ENCODE peak calls at places on chromosomes 13 and 19, in five cellular contexts. S is lower leg skin, I is Peyer's patch, N is HCT116, V is tibial nerve. U is an unnamed sample.
A peak's percentile ranks its signal among the peaks of the same experiment; 100 is the strongest.

GRCh38 chr13:41668130-41668757 is 210.9 kb downstream of the RGCC start:
- DNase-seq in S (peak; percentile 63), I (no peak), N (peak; percentile 86), V (peak; percentile 70), U (peak; percentile 7)

GRCh38 chr13:71865858-71866172 is 1.2 kb downstream of the DACH1 start:
- DNase-seq in S (no peak), I (no peak), N (no peak), V (no peak), U (no peak)

GRCh38 chr13:94646904-94647303 is 45.2 kb downstream of the GPR180 start:
- DNase-seq in S (no peak), I (no peak), N (no peak), V (no peak), U (no peak)

GRCh38 chr13:24149306-24150032 is 11.1 kb upstream of the SPATA13 start:
- DNase-seq in S (no peak), I (no peak), N (no peak), V (no peak), U (no peak)

GRCh38 chr13:44309771-44310767 is 63.6 kb upstream of the SERP2 start:
- DNase-seq in S (peak; percentile 61), I (no peak), N (no peak), V (no peak), U (no peak)

GRCh38 chr19:6056801-6057650 is 53.3 kb downstream of the RFX2 start:
- DNase-seq in S (peak; percentile 91), I (peak; percentile 80), N (no peak), V (peak; percentile 80), U (peak; percentile 61)

GRCh38 chr13:94666065-94666464 is 46.3 kb downstream of the SOX21 start:
- DNase-seq in S (no peak), I (no peak), N (no peak), V (no peak), U (no peak)

GRCh38 chr19:13215572-13216380 is 65.6 kb downstream of the IER2 start:
- DNase-seq in S (no peak), I (no peak), N (no peak), V (no peak), U (no peak)

GRCh38 chr19:46736544-46737274 is 9.1 kb upstream of the FKRP start:
- DNase-seq in S (no peak), I (no peak), N (no peak), V (no peak), U (no peak)

GRCh38 chr13:77422724-77423123 is 95.8 kb upstream of the MYCBP2 start:
- DNase-seq in S (no peak), I (no peak), N (no peak), V (no peak), U (no peak)

GRCh38 chr19:14686411-14686810 is 3.4 kb upstream of the ZNF333 start:
- DNase-seq in S (no peak), I (no peak), N (peak; percentile 29), V (no peak), U (no peak)

GRCh38 chr19:30693179-30693578 is 321.0 kb downstream of the ZNF536 start:
- DNase-seq in S (no peak), I (no peak), N (no peak), V (no peak), U (no peak)

GRCh38 chr13:26540319-26540718 is 17.2 kb upstream of the WASF3 start:
- DNase-seq in S (no peak), I (no peak), N (no peak), V (no peak), U (no peak)

GRCh38 chr19:32387701-32388392 is 17.7 kb upstream of the DPY19L3 start:
- DNase-seq in S (no peak), I (peak; percentile 62), N (no peak), V (no peak), U (peak; percentile 20)

GRCh38 chr19:10068205-10068604 is 17.9 kb upstream of the SHFL start:
- DNase-seq in S (no peak), I (no peak), N (no peak), V (no peak), U (no peak)

GRCh38 chr13:59774511-59774911 is 389.2 kb downstream of the DIAPH3 start:
- DNase-seq in S (no peak), I (no peak), N (no peak), V (no peak), U (no peak)

GRCh38 chr13:51425410-51426042 is 27.3 kb downstream of the INTS6 start:
- DNase-seq in S (no peak), I (no peak), N (no peak), V (no peak), U (no peak)

GRCh38 chr19:6414793-6415591 is 9.6 kb downstream of the KHSRP start:
- DNase-seq in S (no peak), I (no peak), N (no peak), V (no peak), U (no peak)

GRCh38 chr19:44585371-44586141 is 27.8 kb upstream of the IGSF23 start:
- DNase-seq in S (no peak), I (no peak), N (no peak), V (no peak), U (no peak)

GRCh38 chr19:49438261-49438660 is 3.1 kb downstream of the SLC17A7 start:
- DNase-seq in S (no peak), I (no peak), N (no peak), V (no peak), U (no peak)

GRCh38 chr13:102699419-102699961 is 4.6 kb upstream of the METTL21C start:
- DNase-seq in S (no peak), I (no peak), N (no peak), V (no peak), U (no peak)

GRCh38 chr19:55546822-55547614 is 1.7 kb upstream of the SBK3 start:
- DNase-seq in S (peak; percentile 51), I (no peak), N (no peak), V (peak; percentile 48), U (peak; percentile 95)

GRCh38 chr19:46601318-46602224 is at the start of gene CALM3:
- DNase-seq in S (no peak), I (peak; percentile 59), N (no peak), V (no peak), U (no peak)

GRCh38 chr13:24038405-24038804 is 122.1 kb upstream of the SPATA13 start:
- DNase-seq in S (no peak), I (no peak), N (no peak), V (no peak), U (no peak)

GRCh38 chr19:27890696-27891095 is 1322.3 kb downstream of the UQCRFS1 start:
- DNase-seq in S (no peak), I (no peak), N (no peak), V (no peak), U (no peak)

GRCh38 chr19:50817941-50818858 is 5.4 kb downstream of the KLK1 start:
- DNase-seq in S (no peak), I (peak; percentile 87), N (peak; percentile 48), V (no peak), U (peak; percentile 63)

GRCh38 chr19:29872224-29872731 is 60.5 kb downstream of the CCNE1 start:
- DNase-seq in S (no peak), I (no peak), N (no peak), V (no peak), U (no peak)

GRCh38 chr13:36323951-36324566 is 22.1 kb downstream of the SPART start:
- DNase-seq in S (no peak), I (no peak), N (no peak), V (no peak), U (no peak)

GRCh38 chr13:90800082-90800746 is 547.3 kb upstream of the MIR17HG start:
- DNase-seq in S (peak; percentile 36), I (no peak), N (no peak), V (peak; percentile 61), U (no peak)

GRCh38 chr19:30070970-30071632 is 129.1 kb downstream of the URI1 start:
- DNase-seq in S (no peak), I (peak; percentile 40), N (no peak), V (no peak), U (no peak)

GRCh38 chr13:72495681-72496080 is 231.7 kb downstream of the MZT1 start:
- DNase-seq in S (no peak), I (no peak), N (no peak), V (no peak), U (no peak)

GRCh38 chr19:48043675-48044258 is at the start of gene CABP5:
- DNase-seq in S (no peak), I (no peak), N (no peak), V (no peak), U (no peak)

GRCh38 chr13:42478531-42479156 is 95.3 kb upstream of the TNFSF11 start:
- DNase-seq in S (no peak), I (no peak), N (peak; percentile 10), V (no peak), U (no peak)

GRCh38 chr13:100675660-100676129 is 1.1 kb upstream of the TMTC4 start:
- DNase-seq in S (no peak), I (no peak), N (no peak), V (no peak), U (no peak)

GRCh38 chr19:1211494-1212234 is 6.1 kb downstream of the STK11 start:
- DNase-seq in S (no peak), I (no peak), N (no peak), V (no peak), U (no peak)

GRCh38 chr19:1206063-1206732 is 620 bp downstream of the STK11 start:
- DNase-seq in S (no peak), I (peak; percentile 60), N (no peak), V (no peak), U (no peak)

GRCh38 chr19:1205114-1206062 is at the start of gene STK11:
- DNase-seq in S (peak; percentile 98), I (peak; percentile 100), N (peak; percentile 89), V (peak; percentile 98), U (peak; percentile 98)

GRCh38 chr19:1210227-1210538 is 4.6 kb downstream of the STK11 start:
- DNase-seq in S (no peak), I (no peak), N (no peak), V (no peak), U (no peak)

GRCh38 chr19:1206733-1207301 is 1.2 kb downstream of the STK11 start:
- DNase-seq in S (no peak), I (no peak), N (no peak), V (no peak), U (no peak)
- TF ChIP-seq POLR2A in S (no peak), I (no peak), N (no peak), V (no peak), U (no peak)

GRCh38 chr19:4096049-4096892 is 27.7 kb downstream of the MAP2K2 start:
- DNase-seq in S (no peak), I (peak; percentile 89), N (no peak), V (no peak), U (no peak)
- TF ChIP-seq POLR2A in S (no peak), I (no peak), N (no peak), V (no peak), U (no peak)

GRCh38 chr13:46152627-46153328 is 29.2 kb downstream of the LCP1 start:
- DNase-seq in S (no peak), I (no peak), N (no peak), V (no peak), U (no peak)
- TF ChIP-seq POLR2A in S (no peak), I (no peak), N (no peak), V (no peak), U (no peak)

GRCh38 chr13:20526664-20527063 is 1.0 kb upstream of the CRYL1 start:
- DNase-seq in S (no peak), I (no peak), N (no peak), V (no peak), U (no peak)

GRCh38 chr13:20521388-20521787 is 4.3 kb downstream of the CRYL1 start:
- DNase-seq in S (no peak), I (no peak), N (no peak), V (no peak), U (no peak)

GRCh38 chr13:20525144-20525600 is 485 bp downstream of the CRYL1 start:
- DNase-seq in S (no peak), I (peak; percentile 73), N (no peak), V (peak; percentile 25), U (no peak)

GRCh38 chr13:20528451-20528850 is 2.8 kb upstream of the CRYL1 start:
- DNase-seq in S (no peak), I (no peak), N (no peak), V (no peak), U (no peak)

GRCh38 chr13:20525601-20526544 is at the start of gene CRYL1:
- DNase-seq in S (peak; percentile 68), I (peak; percentile 90), N (no peak), V (peak; percentile 58), U (peak; percentile 60)
- TF ChIP-seq POLR2A in S (no peak), I (peak; percentile 80), N (peak; percentile 63), V (peak; percentile 53), U (peak; percentile 69)

U was measured in H54.